ENCODE peak calls at places on chromosome 20, in five cellular contexts. One of them, this sample, is unnamed.

GRCh38 chr20:10671221-10671849 is 2.5 kb downstream of the JAG1 start:
- DNase-seq in dorsolateral prefrontal cortex: peak
- DNase-seq in transverse colon: peak
- DNase-seq in Caco-2: peak
- DNase-seq in lung: no peak
- DNase-seq in this sample: peak

GRCh38 chr20:17128206-17128605 is 98.6 kb upstream of the PCSK2 start:
- DNase-seq in dorsolateral prefrontal cortex: no peak
- DNase-seq in transverse colon: no peak
- DNase-seq in Caco-2: no peak
- DNase-seq in lung: no peak
- DNase-seq in this sample: no peak

GRCh38 chr20:46025376-46025783 is 3.6 kb upstream of the SLC12A5 start:
- DNase-seq in dorsolateral prefrontal cortex: no peak
- DNase-seq in transverse colon: no peak
- DNase-seq in Caco-2: peak
- DNase-seq in lung: no peak
- DNase-seq in this sample: no peak

GRCh38 chr20:25695532-25696383 is 895 bp downstream of the ZNF337 start:
- DNase-seq in dorsolateral prefrontal cortex: no peak
- DNase-seq in transverse colon: peak
- DNase-seq in Caco-2: no peak
- DNase-seq in lung: no peak
- DNase-seq in this sample: no peak

GRCh38 chr20:14778096-14778495 is 440.7 kb upstream of the FLRT3 start:
- DNase-seq in dorsolateral prefrontal cortex: no peak
- DNase-seq in transverse colon: no peak
- DNase-seq in Caco-2: no peak
- DNase-seq in lung: no peak
- DNase-seq in this sample: no peak

GRCh38 chr20:11001767-11002540 is 328.2 kb upstream of the JAG1 start:
- DNase-seq in dorsolateral prefrontal cortex: no peak
- DNase-seq in transverse colon: no peak
- DNase-seq in Caco-2: no peak
- DNase-seq in lung: no peak
- DNase-seq in this sample: peak

GRCh38 chr20:49351775-49352174 is 73.9 kb upstream of the ZNFX1 start:
- DNase-seq in dorsolateral prefrontal cortex: no peak
- DNase-seq in transverse colon: no peak
- DNase-seq in Caco-2: no peak
- DNase-seq in lung: no peak
- DNase-seq in this sample: no peak

GRCh38 chr20:5731753-5732366 is 18.3 kb upstream of the SHLD1 start:
- DNase-seq in dorsolateral prefrontal cortex: peak
- DNase-seq in transverse colon: no peak
- DNase-seq in Caco-2: no peak
- DNase-seq in lung: no peak
- DNase-seq in this sample: no peak

GRCh38 chr20:34016736-34017135 is 23.0 kb downstream of the RALY start:
- DNase-seq in dorsolateral prefrontal cortex: no peak
- DNase-seq in transverse colon: no peak
- DNase-seq in Caco-2: no peak
- DNase-seq in lung: no peak
- DNase-seq in this sample: no peak

GRCh38 chr20:33719989-33720709 is at the start of gene PXMP4:
- DNase-seq in dorsolateral prefrontal cortex: peak
- DNase-seq in transverse colon: peak
- DNase-seq in Caco-2: peak
- DNase-seq in lung: peak
- DNase-seq in this sample: peak

GRCh38 chr20:48571945-48572589 is 255.7 kb downstream of the PREX1 start:
- DNase-seq in dorsolateral prefrontal cortex: no peak
- DNase-seq in transverse colon: no peak
- DNase-seq in Caco-2: no peak
- DNase-seq in lung: no peak
- DNase-seq in this sample: no peak

GRCh38 chr20:2387180-2387577 is 6.5 kb downstream of the TGM6 start:
- DNase-seq in dorsolateral prefrontal cortex: no peak
- DNase-seq in transverse colon: peak
- DNase-seq in Caco-2: peak
- DNase-seq in lung: no peak
- DNase-seq in this sample: peak

GRCh38 chr20:25051386-25052155 is 6.4 kb downstream of the ACSS1 start:
- DNase-seq in dorsolateral prefrontal cortex: no peak
- DNase-seq in transverse colon: peak
- DNase-seq in Caco-2: peak
- DNase-seq in lung: no peak
- DNase-seq in this sample: no peak

GRCh38 chr20:40564997-40565680 is 123.9 kb downstream of the MAFB start:
- DNase-seq in dorsolateral prefrontal cortex: no peak
- DNase-seq in transverse colon: no peak
- DNase-seq in Caco-2: no peak
- DNase-seq in lung: no peak
- DNase-seq in this sample: no peak

GRCh38 chr20:22929661-22930060 is 105.5 kb upstream of the SSTR4 start:
- DNase-seq in dorsolateral prefrontal cortex: no peak
- DNase-seq in transverse colon: no peak
- DNase-seq in Caco-2: no peak
- DNase-seq in lung: no peak
- DNase-seq in this sample: no peak

GRCh38 chr20:10369723-10370090 is 64.3 kb downstream of the MKKS start:
- DNase-seq in dorsolateral prefrontal cortex: no peak
- DNase-seq in transverse colon: peak
- DNase-seq in Caco-2: no peak
- DNase-seq in lung: no peak
- DNase-seq in this sample: peak

GRCh38 chr20:1761116-1761515 is 103.5 kb upstream of the SIRPG start:
- DNase-seq in dorsolateral prefrontal cortex: no peak
- DNase-seq in transverse colon: no peak
- DNase-seq in Caco-2: no peak
- DNase-seq in lung: no peak
- DNase-seq in this sample: peak

GRCh38 chr20:49054032-49054643 is 8.0 kb downstream of the CSE1L start:
- DNase-seq in dorsolateral prefrontal cortex: no peak
- DNase-seq in transverse colon: no peak
- DNase-seq in Caco-2: no peak
- DNase-seq in lung: no peak
- DNase-seq in this sample: no peak

GRCh38 chr20:57030611-57031600 is 235.5 kb downstream of the BMP7 start:
- DNase-seq in dorsolateral prefrontal cortex: no peak
- DNase-seq in transverse colon: no peak
- DNase-seq in Caco-2: no peak
- DNase-seq in lung: no peak
- DNase-seq in this sample: peak

GRCh38 chr20:22333885-22334545 is 250.4 kb downstream of the FOXA2 start:
- DNase-seq in dorsolateral prefrontal cortex: no peak
- DNase-seq in transverse colon: peak
- DNase-seq in Caco-2: peak
- DNase-seq in lung: peak
- DNase-seq in this sample: peak

GRCh38 chr20:40056186-40056585 is 632.9 kb downstream of the MAFB start:
- DNase-seq in dorsolateral prefrontal cortex: no peak
- DNase-seq in transverse colon: no peak
- DNase-seq in Caco-2: no peak
- DNase-seq in lung: no peak
- DNase-seq in this sample: no peak

GRCh38 chr20:25733903-25734302 is 37.2 kb upstream of the ZNF337 start:
- DNase-seq in dorsolateral prefrontal cortex: no peak
- DNase-seq in transverse colon: no peak
- DNase-seq in Caco-2: no peak
- DNase-seq in lung: no peak
- DNase-seq in this sample: no peak

GRCh38 chr20:52103911-52104545 is 87.6 kb downstream of the ZFP64 start:
- DNase-seq in dorsolateral prefrontal cortex: no peak
- DNase-seq in transverse colon: no peak
- DNase-seq in Caco-2: no peak
- DNase-seq in lung: no peak
- DNase-seq in this sample: peak

GRCh38 chr20:50855498-50856474 is 60.9 kb downstream of the BCAS4 start:
- DNase-seq in dorsolateral prefrontal cortex: no peak
- DNase-seq in transverse colon: no peak
- DNase-seq in Caco-2: peak
- DNase-seq in lung: no peak
- DNase-seq in this sample: peak

GRCh38 chr20:24588047-24588635 is 118.7 kb downstream of the SYNDIG1 start:
- DNase-seq in dorsolateral prefrontal cortex: no peak
- DNase-seq in transverse colon: no peak
- DNase-seq in Caco-2: no peak
- DNase-seq in lung: no peak
- DNase-seq in this sample: no peak

GRCh38 chr20:37901667-37902503 is 1.0 kb upstream of the VSTM2L start:
- DNase-seq in dorsolateral prefrontal cortex: no peak
- DNase-seq in transverse colon: no peak
- DNase-seq in Caco-2: peak
- DNase-seq in lung: peak
- DNase-seq in this sample: peak

GRCh38 chr20:38723069-38723981 is 961 bp upstream of the SLC32A1 start:
- DNase-seq in dorsolateral prefrontal cortex: no peak
- DNase-seq in transverse colon: no peak
- DNase-seq in Caco-2: no peak
- DNase-seq in lung: no peak
- DNase-seq in this sample: no peak

GRCh38 chr20:40692240-40693011 is 3.4 kb upstream of the MAFB start:
- DNase-seq in dorsolateral prefrontal cortex: no peak
- DNase-seq in transverse colon: no peak
- DNase-seq in Caco-2: no peak
- DNase-seq in lung: no peak
- DNase-seq in this sample: no peak

GRCh38 chr20:50670126-50670862 is 21.0 kb downstream of the RIPOR3 start:
- DNase-seq in dorsolateral prefrontal cortex: no peak
- DNase-seq in transverse colon: no peak
- DNase-seq in Caco-2: peak
- DNase-seq in lung: no peak
- DNase-seq in this sample: peak

GRCh38 chr20:40156600-40157307 is 532.3 kb downstream of the MAFB start:
- DNase-seq in dorsolateral prefrontal cortex: no peak
- DNase-seq in transverse colon: no peak
- DNase-seq in Caco-2: no peak
- DNase-seq in lung: no peak
- DNase-seq in this sample: no peak

GRCh38 chr20:58065508-58066361 is 162.7 kb downstream of the ANKRD60 start:
- DNase-seq in dorsolateral prefrontal cortex: no peak
- DNase-seq in transverse colon: no peak
- DNase-seq in Caco-2: peak
- DNase-seq in lung: peak
- DNase-seq in this sample: peak

GRCh38 chr20:63453029-63453523 is 19.4 kb downstream of the KCNQ2 start:
- DNase-seq in dorsolateral prefrontal cortex: no peak
- DNase-seq in transverse colon: no peak
- DNase-seq in Caco-2: no peak
- DNase-seq in lung: no peak
- DNase-seq in this sample: no peak

GRCh38 chr20:4045082-4045481 is 29.7 kb upstream of the RNF24 start:
- DNase-seq in dorsolateral prefrontal cortex: no peak
- DNase-seq in transverse colon: no peak
- DNase-seq in Caco-2: no peak
- DNase-seq in lung: no peak
- DNase-seq in this sample: no peak

DNA sequence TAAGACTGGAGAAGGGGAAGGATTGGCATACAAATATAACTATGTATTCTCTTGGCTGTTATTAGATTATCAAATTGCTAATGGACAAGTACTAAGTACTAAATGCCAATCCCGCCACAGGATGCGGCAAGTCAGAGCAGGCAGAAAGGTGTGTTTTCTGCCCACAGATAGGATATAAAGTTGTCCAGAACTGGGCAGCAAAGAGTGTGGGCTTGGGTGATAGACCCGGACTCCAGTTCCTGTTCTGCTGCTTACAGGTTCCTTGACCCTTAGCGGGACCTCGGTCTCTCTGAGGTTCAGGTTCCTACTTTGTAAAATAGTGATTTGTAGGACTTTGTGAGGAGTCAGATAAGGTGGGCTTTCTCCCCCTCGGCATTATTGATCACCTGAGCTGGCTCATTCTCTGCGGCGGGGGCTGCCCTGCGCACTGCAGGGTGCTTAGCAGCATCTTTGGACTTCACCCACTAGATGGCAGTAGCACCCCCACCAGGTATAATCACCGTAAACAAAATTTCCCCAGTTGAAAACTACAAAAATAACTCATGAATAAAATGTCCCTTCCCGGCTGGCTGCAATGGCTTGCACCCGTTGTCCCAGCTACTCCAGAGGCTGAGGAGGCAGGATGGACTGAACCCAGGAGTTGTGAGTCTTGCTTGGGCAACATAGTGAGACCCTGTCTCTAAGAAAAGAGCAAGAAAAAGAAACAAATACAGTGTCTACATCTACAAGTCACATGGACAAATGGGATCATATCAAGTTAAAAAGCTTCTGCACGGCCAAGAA is 193.1 kb downstream of the DOK5 start:
- DNase-seq in dorsolateral prefrontal cortex: no peak
- DNase-seq in transverse colon: peak
- DNase-seq in Caco-2: no peak
- DNase-seq in lung: no peak
- DNase-seq in this sample: no peak
- TF ChIP-seq CTCF in dorsolateral prefrontal cortex: peak
- TF ChIP-seq CTCF in transverse colon: peak
- TF ChIP-seq CTCF in Caco-2: peak
- TF ChIP-seq CTCF in lung: no peak
- TF ChIP-seq CTCF in this sample: peak

DNA sequence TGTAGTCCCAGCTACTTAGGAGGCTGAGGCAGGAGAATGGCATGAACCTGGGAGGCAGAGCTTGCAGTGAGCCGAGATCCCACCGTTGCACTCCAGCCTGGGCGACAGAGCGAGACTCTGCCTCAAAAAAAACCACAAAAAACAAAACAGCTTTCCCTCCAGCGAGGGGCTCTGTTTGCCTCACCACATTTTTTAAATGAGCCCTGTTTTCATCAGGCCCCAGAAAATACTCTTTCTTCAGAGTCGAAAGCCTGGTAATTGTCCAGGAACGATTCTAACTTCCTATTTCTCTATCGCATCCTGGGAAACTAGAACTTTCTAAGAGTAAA is 12.2 kb downstream of the MTG2 start:
- DNase-seq in dorsolateral prefrontal cortex: no peak
- DNase-seq in transverse colon: no peak
- DNase-seq in Caco-2: no peak
- DNase-seq in lung: no peak
- DNase-seq in this sample: no peak
- H3K4me3 ChIP-seq in dorsolateral prefrontal cortex: no peak
- H3K4me3 ChIP-seq in transverse colon: no peak
- H3K4me3 ChIP-seq in Caco-2: no peak
- H3K4me3 ChIP-seq in lung: no peak
- H3K4me3 ChIP-seq in this sample: no peak

DNA sequence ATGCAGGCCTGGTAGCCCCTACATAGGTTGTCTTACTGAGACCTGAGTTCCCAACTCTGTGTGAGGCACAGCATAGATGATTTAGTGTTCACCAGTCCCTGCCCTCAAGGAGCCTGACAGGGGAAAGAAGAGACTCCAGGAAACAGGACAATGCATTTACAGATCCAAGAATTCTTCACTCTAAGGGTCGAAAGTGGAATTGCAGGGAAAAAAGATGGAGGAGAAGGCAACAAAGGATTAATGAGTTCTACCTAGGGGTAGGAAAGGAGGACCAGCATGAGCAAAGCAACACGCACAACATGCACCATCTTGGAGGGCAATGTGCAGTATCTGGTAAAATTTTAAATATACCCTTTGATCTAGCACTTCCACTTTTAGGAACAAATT is 5.9 kb downstream of the SPAG4 start:
- DNase-seq in dorsolateral prefrontal cortex: no peak
- DNase-seq in transverse colon: no peak
- DNase-seq in Caco-2: no peak
- DNase-seq in lung: no peak
- DNase-seq in this sample: no peak
- TF ChIP-seq CTCF in dorsolateral prefrontal cortex: no peak
- TF ChIP-seq CTCF in transverse colon: no peak
- TF ChIP-seq CTCF in Caco-2: peak
- TF ChIP-seq CTCF in lung: no peak
- TF ChIP-seq CTCF in this sample: peak

GRCh38 chr20:32474967-32475819 is 109.9 kb downstream of the NOL4L start:
- DNase-seq in dorsolateral prefrontal cortex: no peak
- DNase-seq in transverse colon: peak
- DNase-seq in Caco-2: peak
- DNase-seq in lung: peak
- DNase-seq in this sample: peak
- H3K4me3 ChIP-seq in dorsolateral prefrontal cortex: peak
- H3K4me3 ChIP-seq in transverse colon: no peak
- H3K4me3 ChIP-seq in Caco-2: peak
- H3K4me3 ChIP-seq in lung: no peak
- H3K4me3 ChIP-seq in this sample: peak

This sample was measured in PC-9.